ENCODE peak calls at places on chromosomes 13 and 19, in six cellular contexts. One of them, this sample, is unnamed.

GRCh38 chr19:50759886-50760285 is 10.4 kb upstream of the GPR32 start:
- DNase-seq in PC-3: peak; percentile 44
- DNase-seq in NCI-H2081: no peak
- DNase-seq in H7: peak; percentile 53
- DNase-seq in epithelial cell of esophagus: no peak
- DNase-seq in substantia nigra: no peak
- DNase-seq in this sample: peak; percentile 13

GRCh38 chr13:30125422-30126073 is 181.8 kb downstream of the KATNAL1 start:
- DNase-seq in epithelial cell of esophagus: peak; percentile 91
- DNase-seq in NCI-H2081: no peak
- DNase-seq in substantia nigra: no peak
- DNase-seq in H7: no peak
- DNase-seq in PC-3: peak; percentile 89
- DNase-seq in this sample: peak; percentile 99

GRCh38 chr19:29858000-29858596 is 46.3 kb downstream of the CCNE1 start:
- DNase-seq in H7: peak; percentile 92
- DNase-seq in PC-3: peak; percentile 37
- DNase-seq in NCI-H2081: no peak
- DNase-seq in epithelial cell of esophagus: peak; percentile 39
- DNase-seq in substantia nigra: no peak
- DNase-seq in this sample: no peak

GRCh38 chr13:33004454-33004853 is 11.8 kb upstream of the KL start:
- DNase-seq in PC-3: no peak
- DNase-seq in H7: no peak
- DNase-seq in epithelial cell of esophagus: no peak
- DNase-seq in NCI-H2081: peak; percentile 10
- DNase-seq in substantia nigra: no peak
- DNase-seq in this sample: no peak

GRCh38 chr13:32056316-32056715 is 24.7 kb downstream of the FRY start:
- DNase-seq in epithelial cell of esophagus: no peak
- DNase-seq in PC-3: peak; percentile 33
- DNase-seq in H7: no peak
- DNase-seq in substantia nigra: no peak
- DNase-seq in NCI-H2081: peak; percentile 97
- DNase-seq in this sample: no peak

GRCh38 chr13:74839656-74840055 is 642.3 kb downstream of the TBC1D4 start:
- DNase-seq in substantia nigra: no peak
- DNase-seq in H7: no peak
- DNase-seq in PC-3: peak; percentile 48
- DNase-seq in NCI-H2081: no peak
- DNase-seq in epithelial cell of esophagus: peak; percentile 44
- DNase-seq in this sample: peak; percentile 15

GRCh38 chr13:112943309-112944125 is 25.5 kb upstream of the MCF2L start:
- DNase-seq in PC-3: peak; percentile 28
- DNase-seq in epithelial cell of esophagus: peak; percentile 32
- DNase-seq in substantia nigra: no peak
- DNase-seq in NCI-H2081: peak; percentile 54
- DNase-seq in H7: peak; percentile 89
- DNase-seq in this sample: no peak

GRCh38 chr19:3544742-3545668 is 6.0 kb downstream of the TEKTIP1 start:
- DNase-seq in H7: peak; percentile 99
- DNase-seq in PC-3: peak; percentile 60
- DNase-seq in NCI-H2081: no peak
- DNase-seq in epithelial cell of esophagus: peak; percentile 79
- DNase-seq in substantia nigra: peak; percentile 70
- DNase-seq in this sample: peak; percentile 22

GRCh38 chr19:1845642-1846041 is 2.6 kb downstream of the REXO1 start:
- DNase-seq in H7: no peak
- DNase-seq in PC-3: no peak
- DNase-seq in NCI-H2081: no peak
- DNase-seq in substantia nigra: no peak
- DNase-seq in epithelial cell of esophagus: no peak
- DNase-seq in this sample: no peak

GRCh38 chr13:29810145-29810742 is 40.2 kb downstream of the UBL3 start:
- DNase-seq in substantia nigra: no peak
- DNase-seq in PC-3: no peak
- DNase-seq in epithelial cell of esophagus: no peak
- DNase-seq in NCI-H2081: no peak
- DNase-seq in H7: no peak
- DNase-seq in this sample: no peak

GRCh38 chr19:53877361-53877766 is 4.6 kb upstream of the PRKCG start:
- DNase-seq in epithelial cell of esophagus: no peak
- DNase-seq in PC-3: no peak
- DNase-seq in NCI-H2081: no peak
- DNase-seq in substantia nigra: no peak
- DNase-seq in H7: no peak
- DNase-seq in this sample: no peak